ENCODE peak calls at places on chromosomes 5 and 9, in six cellular contexts. B is body of pancreas, J is hepatocyte, C is H9, Z is GM12864, S is dorsolateral prefrontal cortex. W is an unnamed sample.

GRCh38 chr5:82276800-82277612 is 1.1 kb downstream of the RPS23 start:
- DNase-seq in B (no peak), J (no peak), C (no peak), Z (no peak), S (no peak), W (no peak)

GRCh38 chr9:138099803-138100598 is 222.4 kb downstream of the CACNA1B start:
- DNase-seq in B (no peak), J (no peak), C (no peak), Z (no peak), S (no peak), W (no peak)

GRCh38 chr9:2234371-2234893 is 219.3 kb downstream of the SMARCA2 start:
- DNase-seq in B (no peak), J (no peak), C (no peak), Z (no peak), S (no peak), W (no peak)

GRCh38 chr9:127388856-127389238 is 8.1 kb upstream of the SLC2A8 start:
- DNase-seq in B (no peak), J (no peak), C (no peak), Z (no peak), S (no peak), W (no peak)

GRCh38 chr5:140608730-140609520 is 24.1 kb downstream of the CD14 start:
- DNase-seq in B (peak; percentile 8), J (no peak), C (no peak), Z (no peak), S (no peak), W (no peak)

GRCh38 chr5:94093300-94093699 is 351.9 kb upstream of the POU5F2 start:
- DNase-seq in B (no peak), J (no peak), C (no peak), Z (no peak), S (no peak), W (no peak)

GRCh38 chr9:116155700-116156045 is 2.1 kb downstream of the PAPPA start:
- DNase-seq in B (no peak), J (peak; percentile 29), C (no peak), Z (no peak), S (no peak), W (no peak)

GRCh38 chr5:147093138-147093537 is 141.7 kb upstream of the STK32A start:
- DNase-seq in B (no peak), J (peak; percentile 32), C (no peak), Z (no peak), S (no peak), W (no peak)

GRCh38 chr5:60852940-60853339 is 8.9 kb upstream of the ELOVL7 start:
- DNase-seq in B (no peak), J (no peak), C (no peak), Z (no peak), S (no peak), W (no peak)

DNA sequence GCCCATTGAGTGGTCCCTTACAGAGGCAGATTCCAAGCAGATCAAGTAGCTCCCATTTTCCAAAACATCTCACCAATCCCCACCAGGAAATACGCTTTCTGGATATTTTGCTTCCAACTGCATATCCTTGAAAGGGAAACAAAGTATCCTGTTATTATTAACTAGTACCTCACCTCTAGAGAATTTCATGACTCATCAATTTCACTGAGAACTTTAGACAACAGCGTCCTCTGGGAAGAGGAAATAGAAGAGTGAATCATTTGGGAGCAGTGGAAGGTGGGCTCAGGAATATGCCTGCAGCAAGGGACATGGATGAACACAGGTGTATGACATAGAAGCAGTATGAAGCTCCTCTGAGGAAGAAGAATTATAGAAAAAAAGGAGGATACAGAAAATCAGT is 186.7 kb downstream of the MARCHF11 start:
- DNase-seq in B (no peak), J (no peak), C (no peak), Z (no peak), S (no peak), W (no peak)
- TF ChIP-seq CTCF in B (no peak), J (no peak), C (no peak), Z (no peak), S (no peak), W (no peak)

GRCh38 chr9:133094842-133095393 is 26.1 kb downstream of the RALGDS start:
- DNase-seq in B (no peak), J (no peak), C (no peak), Z (no peak), S (no peak), W (no peak)
- TF ChIP-seq CTCF in B (no peak), J (no peak), C (peak; percentile 23), Z (no peak), S (peak; percentile 21), W (no peak)

GRCh38 chr5:135977375-135977928 is 22.7 kb upstream of the LECT2 start:
- DNase-seq in B (peak; percentile 76), J (peak; percentile 79), C (peak; percentile 93), Z (no peak), S (peak; percentile 19), W (peak; percentile 67)
- TF ChIP-seq CTCF in B (peak; percentile 73), J (peak; percentile 62), C (peak; percentile 95), Z (peak; percentile 98), S (peak; percentile 24), W (peak; percentile 99)

GRCh38 chr9:93318441-93318840 is 133.0 kb upstream of the FAM120A start:
- DNase-seq in B (no peak), J (no peak), C (no peak), Z (no peak), S (no peak), W (no peak)
- TF ChIP-seq CTCF in B (no peak), J (no peak), C (no peak), Z (no peak), S (no peak), W (no peak)

W was measured in GM06990.